ENCODE peak calls at places on chromosomes 2 and 18, in nine cellular contexts. One of them, this sample, is unnamed.

GRCh38 chr2:134411279-134411827 is 157.5 kb downstream of the MGAT5 start:
- DNase-seq in HFFc6: no peak
- DNase-seq in activated CD8-positive, alpha-beta memory T cell treated with anti-CD3 and anti-CD28 coated beads for 1 hour: no peak
- DNase-seq in T follicular helper cell: no peak
- DNase-seq in kidney epithelial cell: no peak
- DNase-seq in CD8-positive, alpha-beta T cell: no peak
- DNase-seq in AG09319: no peak
- DNase-seq in NCI-H1092: peak
- DNase-seq in activated T-cell treated with anti-CD3 and anti-CD28 coated beads, Interleukin-2, amount 50 U/mL, for 48 hours: no peak
- DNase-seq in this sample: no peak

GRCh38 chr2:86307431-86307830 is 30.0 kb downstream of the REEP1 start:
- DNase-seq in HFFc6: no peak
- DNase-seq in activated CD8-positive, alpha-beta memory T cell treated with anti-CD3 and anti-CD28 coated beads for 1 hour: no peak
- DNase-seq in T follicular helper cell: no peak
- DNase-seq in kidney epithelial cell: no peak
- DNase-seq in CD8-positive, alpha-beta T cell: no peak
- DNase-seq in AG09319: no peak
- DNase-seq in NCI-H1092: no peak
- DNase-seq in activated T-cell treated with anti-CD3 and anti-CD28 coated beads, Interleukin-2, amount 50 U/mL, for 48 hours: no peak
- DNase-seq in this sample: no peak

GRCh38 chr2:178865537-178865936 is 58.3 kb upstream of the TTN start:
- DNase-seq in HFFc6: no peak
- DNase-seq in activated CD8-positive, alpha-beta memory T cell treated with anti-CD3 and anti-CD28 coated beads for 1 hour: no peak
- DNase-seq in T follicular helper cell: no peak
- DNase-seq in kidney epithelial cell: no peak
- DNase-seq in CD8-positive, alpha-beta T cell: no peak
- DNase-seq in AG09319: no peak
- DNase-seq in NCI-H1092: no peak
- DNase-seq in activated T-cell treated with anti-CD3 and anti-CD28 coated beads, Interleukin-2, amount 50 U/mL, for 48 hours: no peak
- DNase-seq in this sample: no peak

GRCh38 chr2:193461431-193461946 is 1266.8 kb upstream of the TMEFF2 start:
- DNase-seq in HFFc6: no peak
- DNase-seq in activated CD8-positive, alpha-beta memory T cell treated with anti-CD3 and anti-CD28 coated beads for 1 hour: no peak
- DNase-seq in T follicular helper cell: no peak
- DNase-seq in kidney epithelial cell: no peak
- DNase-seq in CD8-positive, alpha-beta T cell: no peak
- DNase-seq in AG09319: no peak
- DNase-seq in NCI-H1092: no peak
- DNase-seq in activated T-cell treated with anti-CD3 and anti-CD28 coated beads, Interleukin-2, amount 50 U/mL, for 48 hours: no peak
- DNase-seq in this sample: no peak

GRCh38 chr2:68458962-68459361 is 8.1 kb downstream of the FBXO48 start:
- DNase-seq in HFFc6: peak
- DNase-seq in activated CD8-positive, alpha-beta memory T cell treated with anti-CD3 and anti-CD28 coated beads for 1 hour: no peak
- DNase-seq in T follicular helper cell: no peak
- DNase-seq in kidney epithelial cell: no peak
- DNase-seq in CD8-positive, alpha-beta T cell: no peak
- DNase-seq in AG09319: no peak
- DNase-seq in NCI-H1092: no peak
- DNase-seq in activated T-cell treated with anti-CD3 and anti-CD28 coated beads, Interleukin-2, amount 50 U/mL, for 48 hours: no peak
- DNase-seq in this sample: no peak

GRCh38 chr2:220282221-220282620 is 654.8 kb downstream of the SLC4A3 start:
- DNase-seq in HFFc6: no peak
- DNase-seq in activated CD8-positive, alpha-beta memory T cell treated with anti-CD3 and anti-CD28 coated beads for 1 hour: no peak
- DNase-seq in T follicular helper cell: no peak
- DNase-seq in kidney epithelial cell: no peak
- DNase-seq in CD8-positive, alpha-beta T cell: no peak
- DNase-seq in AG09319: no peak
- DNase-seq in NCI-H1092: no peak
- DNase-seq in activated T-cell treated with anti-CD3 and anti-CD28 coated beads, Interleukin-2, amount 50 U/mL, for 48 hours: no peak
- DNase-seq in this sample: no peak

GRCh38 chr2:197914778-197915177 is 110.4 kb downstream of the PLCL1 start:
- DNase-seq in HFFc6: no peak
- DNase-seq in activated CD8-positive, alpha-beta memory T cell treated with anti-CD3 and anti-CD28 coated beads for 1 hour: no peak
- DNase-seq in T follicular helper cell: no peak
- DNase-seq in kidney epithelial cell: no peak
- DNase-seq in CD8-positive, alpha-beta T cell: no peak
- DNase-seq in AG09319: no peak
- DNase-seq in NCI-H1092: no peak
- DNase-seq in activated T-cell treated with anti-CD3 and anti-CD28 coated beads, Interleukin-2, amount 50 U/mL, for 48 hours: no peak
- DNase-seq in this sample: no peak

GRCh38 chr18:76458522-76459311 is 36.3 kb downstream of the ZNF516 start:
- DNase-seq in HFFc6: no peak
- DNase-seq in activated CD8-positive, alpha-beta memory T cell treated with anti-CD3 and anti-CD28 coated beads for 1 hour: no peak
- DNase-seq in T follicular helper cell: no peak
- DNase-seq in kidney epithelial cell: no peak
- DNase-seq in CD8-positive, alpha-beta T cell: no peak
- DNase-seq in AG09319: no peak
- DNase-seq in NCI-H1092: no peak
- DNase-seq in activated T-cell treated with anti-CD3 and anti-CD28 coated beads, Interleukin-2, amount 50 U/mL, for 48 hours: peak
- DNase-seq in this sample: no peak

GRCh38 chr18:75293591-75293990 is 83.0 kb downstream of the TSHZ1 start:
- DNase-seq in HFFc6: no peak
- DNase-seq in activated CD8-positive, alpha-beta memory T cell treated with anti-CD3 and anti-CD28 coated beads for 1 hour: no peak
- DNase-seq in T follicular helper cell: no peak
- DNase-seq in kidney epithelial cell: no peak
- DNase-seq in CD8-positive, alpha-beta T cell: no peak
- DNase-seq in AG09319: no peak
- DNase-seq in NCI-H1092: no peak
- DNase-seq in activated T-cell treated with anti-CD3 and anti-CD28 coated beads, Interleukin-2, amount 50 U/mL, for 48 hours: no peak
- DNase-seq in this sample: no peak

GRCh38 chr2:9288233-9288632 is 81.6 kb downstream of the ASAP2 start:
- DNase-seq in HFFc6: peak
- DNase-seq in activated CD8-positive, alpha-beta memory T cell treated with anti-CD3 and anti-CD28 coated beads for 1 hour: no peak
- DNase-seq in T follicular helper cell: no peak
- DNase-seq in kidney epithelial cell: peak
- DNase-seq in CD8-positive, alpha-beta T cell: no peak
- DNase-seq in AG09319: peak
- DNase-seq in NCI-H1092: no peak
- DNase-seq in activated T-cell treated with anti-CD3 and anti-CD28 coated beads, Interleukin-2, amount 50 U/mL, for 48 hours: no peak
- DNase-seq in this sample: no peak